ENCODE peak calls at places on chromosomes 11 and 22, in eight cellular contexts. L, N, T, B, U, Y, X and R are unnamed samples.

GRCh38 chr11:3228445-3228829 is 3.8 kb downstream of the MRGPRE start:
- DNase-seq in L (no peak), N (no peak), T (no peak), B (no peak), U (no peak), Y (no peak), X (no peak), R (no peak)

GRCh38 chr11:117097567-117098268 is 510 bp downstream of the SIK3 start:
- DNase-seq in L (peak), N (peak), T (peak), B (no peak), U (peak), Y (no peak), X (peak), R (no peak)

GRCh38 chr22:27773236-27773550 is 28.4 kb downstream of the MN1 start:
- DNase-seq in L (no peak), N (no peak), T (no peak), B (no peak), U (no peak), Y (no peak), X (no peak), R (no peak)

GRCh38 chr11:126366064-126366822 is 10.8 kb downstream of the ST3GAL4 start:
- DNase-seq in L (no peak), N (no peak), T (no peak), B (no peak), U (no peak), Y (no peak), X (no peak), R (no peak)

GRCh38 chr11:37533087-37533486 is 935.1 kb upstream of the RAG2 start:
- DNase-seq in L (no peak), N (no peak), T (no peak), B (no peak), U (no peak), Y (no peak), X (no peak), R (no peak)

GRCh38 chr22:30217698-30218565 is 28.6 kb downstream of the LIF start:
- DNase-seq in L (no peak), N (no peak), T (no peak), B (no peak), U (no peak), Y (no peak), X (peak), R (no peak)

GRCh38 chr11:34583818-34584217 is 37.1 kb upstream of the EHF start:
- DNase-seq in L (no peak), N (no peak), T (no peak), B (no peak), U (no peak), Y (no peak), X (no peak), R (no peak)

GRCh38 chr11:38153985-38154384 is 1555.9 kb upstream of the RAG2 start:
- DNase-seq in L (no peak), N (no peak), T (no peak), B (no peak), U (no peak), Y (no peak), X (no peak), R (no peak)

GRCh38 chr11:76248210-76248609 is 41.9 kb upstream of the WNT11 start:
- DNase-seq in L (peak), N (no peak), T (no peak), B (no peak), U (no peak), Y (no peak), X (no peak), R (peak)

GRCh38 chr22:42272431-42273004 is 2.1 kb upstream of the TCF20 start:
- DNase-seq in L (no peak), N (no peak), T (no peak), B (no peak), U (no peak), Y (no peak), X (no peak), R (no peak)

GRCh38 chr11:66768088-66768521 is 39.1 kb upstream of the SPTBN2 start:
- DNase-seq in L (no peak), N (no peak), T (no peak), B (no peak), U (no peak), Y (no peak), X (no peak), R (peak)

GRCh38 chr11:125091247-125091876 is 20.1 kb downstream of the TMEM218 start:
- DNase-seq in L (peak), N (no peak), T (peak), B (no peak), U (no peak), Y (no peak), X (no peak), R (peak)

GRCh38 chr11:44286268-44286880 is 23.6 kb downstream of the ALX4 start:
- DNase-seq in L (peak), N (peak), T (peak), B (peak), U (peak), Y (peak), X (no peak), R (peak)

GRCh38 chr22:17920145-17920605 is 104.2 kb downstream of the MICAL3 start:
- DNase-seq in L (peak), N (no peak), T (peak), B (no peak), U (no peak), Y (no peak), X (no peak), R (peak)

GRCh38 chr11:67415501-67416304 is at the start of gene CARNS1:
- DNase-seq in L (peak), N (no peak), T (no peak), B (no peak), U (no peak), Y (no peak), X (no peak), R (no peak)

GRCh38 chr22:47192651-47193437 is 430.4 kb downstream of the TBC1D22A start:
- DNase-seq in L (no peak), N (no peak), T (no peak), B (no peak), U (no peak), Y (no peak), X (no peak), R (no peak)

GRCh38 chr22:43777204-43777671 is 34.9 kb downstream of the EFCAB6 start:
- DNase-seq in L (no peak), N (no peak), T (no peak), B (no peak), U (no peak), Y (no peak), X (no peak), R (peak)

GRCh38 chr11:68082478-68082877 is 38.7 kb downstream of the CHKA start:
- DNase-seq in L (no peak), N (no peak), T (no peak), B (no peak), U (no peak), Y (no peak), X (no peak), R (no peak)

GRCh38 chr11:131111775-131112174 is 195.5 kb upstream of the SNX19 start:
- DNase-seq in L (no peak), N (no peak), T (no peak), B (no peak), U (no peak), Y (no peak), X (no peak), R (no peak)

GRCh38 chr11:72228844-72229231 is 4.3 kb downstream of the INPPL1 start:
- DNase-seq in L (no peak), N (no peak), T (no peak), B (no peak), U (no peak), Y (no peak), X (no peak), R (no peak)

GRCh38 chr22:43412808-43413785 is 1.3 kb downstream of the MPPED1 start:
- DNase-seq in L (peak), N (no peak), T (no peak), B (no peak), U (no peak), Y (no peak), X (no peak), R (no peak)

GRCh38 chr11:8834379-8834778 is 76.6 kb upstream of the AKIP1 start:
- DNase-seq in L (no peak), N (no peak), T (no peak), B (no peak), U (no peak), Y (no peak), X (no peak), R (no peak)

GRCh38 chr22:40044870-40045834 is 50.4 kb downstream of the FAM83F start:
- DNase-seq in L (peak), N (peak), T (peak), B (peak), U (peak), Y (peak), X (peak), R (no peak)

GRCh38 chr22:42067706-42068350 is 2.8 kb downstream of the NAGA start:
- DNase-seq in L (no peak), N (no peak), T (no peak), B (no peak), U (no peak), Y (no peak), X (no peak), R (no peak)

GRCh38 chr11:10606536-10607208 is 38.2 kb upstream of the LYVE1 start:
- DNase-seq in L (no peak), N (no peak), T (no peak), B (no peak), U (no peak), Y (no peak), X (no peak), R (peak)

GRCh38 chr11:45647786-45648185 is 17.6 kb downstream of the CHST1 start:
- DNase-seq in L (peak), N (no peak), T (no peak), B (no peak), U (no peak), Y (no peak), X (no peak), R (no peak)

GRCh38 chr11:82998697-82999096 is 73.0 kb downstream of the RAB30 start:
- DNase-seq in L (no peak), N (no peak), T (no peak), B (no peak), U (no peak), Y (no peak), X (no peak), R (no peak)

GRCh38 chr11:16596231-16596630 is 142.2 kb upstream of the C11orf58 start:
- DNase-seq in L (no peak), N (no peak), T (no peak), B (no peak), U (no peak), Y (no peak), X (no peak), R (no peak)